ENCODE peak calls at places on chromosomes 4 and X, in seven cellular contexts. P is upper lobe of left lung, L is uterus, R is neural progenitor cell, Y is left lung, S is brain microvascular endothelial cell, B is pancreas. O is an unnamed sample.

GRCh38 chr4:143554728-143555597 is 41.5 kb downstream of the SMARCA5 start:
- DNase-seq in P (no peak), R (no peak), L (no peak), S (no peak), B (no peak), Y (no peak), O (no peak)

GRCh38 chr4:134200811-134201215 is 776 bp downstream of the PABPC4L start:
- DNase-seq in P (peak), R (no peak), L (no peak), Y (no peak), S (no peak), B (no peak), O (no peak)

GRCh38 chr4:169085015-169085414 is 75.0 kb upstream of the CBR4 start:
- DNase-seq in P (no peak), S (no peak), R (no peak), B (no peak), L (no peak), Y (no peak), O (peak)

GRCh38 chr4:148795156-148795864 is 353.1 kb upstream of the NR3C2 start:
- DNase-seq in P (no peak), Y (peak), S (peak), L (no peak), R (peak), B (no peak), O (no peak)

GRCh38 chr4:58075724-58076123 is 965.5 kb upstream of the IGFBP7 start:
- DNase-seq in L (no peak), P (no peak), S (no peak), B (no peak), R (no peak), Y (no peak), O (no peak)

GRCh38 chrX:78024349-78025108 is 55.1 kb upstream of the PGAM4 start:
- DNase-seq in L (no peak), B (peak), Y (peak), R (peak), P (no peak), S (no peak), O (no peak)

GRCh38 chrX:103586314-103586646 is 965 bp downstream of the TCEAL4 start:
- DNase-seq in R (no peak), L (peak), Y (no peak), S (no peak), B (no peak), P (no peak), O (no peak)

GRCh38 chrX:109384569-109385174 is 97.2 kb downstream of the GUCY2F start:
- DNase-seq in R (peak), P (no peak), Y (no peak), L (no peak), B (no peak), S (peak), O (peak)

GRCh38 chr4:8393593-8394038 is 46.9 kb downstream of the ACOX3 start:
- DNase-seq in R (peak), L (peak), B (no peak), S (peak), Y (peak), P (no peak), O (no peak)

GRCh38 chrX:119429471-119429870 is 30.3 kb downstream of the SLC25A43 start:
- DNase-seq in B (no peak), R (no peak), Y (no peak), S (no peak), P (no peak), L (no peak), O (no peak)

GRCh38 chr4:108991929-108992328 is 229.1 kb upstream of the ETNPPL start:
- DNase-seq in P (no peak), S (peak), Y (no peak), R (no peak), L (no peak), B (no peak), O (no peak)

GRCh38 chr4:22911285-22911684 is 218.5 kb downstream of the GBA3 start:
- DNase-seq in R (no peak), Y (no peak), S (no peak), P (no peak), B (no peak), L (no peak), O (no peak)

GRCh38 chrX:64642482-64642881 is 247.2 kb upstream of the MTMR8 start:
- DNase-seq in Y (no peak), P (no peak), S (no peak), B (no peak), R (peak), L (no peak), O (no peak)

GRCh38 chr4:107755841-107756356 is 35.9 kb upstream of the PAPSS1 start:
- DNase-seq in S (no peak), B (no peak), Y (no peak), P (no peak), R (no peak), L (no peak), O (no peak)

GRCh38 chrX:139566981-139567380 is 36.4 kb downstream of the F9 start:
- DNase-seq in S (no peak), L (no peak), P (no peak), Y (no peak), R (no peak), B (no peak), O (no peak)

GRCh38 chr4:53706422-53707032 is 115.2 kb upstream of the LNX1 start:
- DNase-seq in L (peak), Y (no peak), S (peak), P (no peak), B (no peak), R (peak), O (no peak)

GRCh38 chr4:173182403-173182802 is 13.8 kb downstream of the GALNT7 start:
- DNase-seq in L (no peak), R (no peak), B (no peak), P (no peak), S (peak), Y (no peak), O (no peak)

GRCh38 chrX:137748827-137749226 is 182.9 kb downstream of the ZIC3 start:
- DNase-seq in L (no peak), B (no peak), Y (no peak), R (peak), S (no peak), P (no peak), O (no peak)

GRCh38 chrX:63470506-63470905 is 119.4 kb upstream of the SPIN4 start:
- DNase-seq in Y (no peak), B (no peak), L (no peak), S (no peak), P (no peak), R (no peak), O (no peak)

GRCh38 chr4:87565746-87566145 is 36.6 kb upstream of the SPARCL1 start:
- DNase-seq in P (no peak), L (no peak), R (no peak), Y (no peak), B (no peak), S (no peak), O (no peak)

GRCh38 chr4:87540176-87541058 is 11.2 kb upstream of the SPARCL1 start:
- DNase-seq in P (no peak), R (no peak), Y (no peak), L (peak), B (no peak), S (no peak), O (no peak)

GRCh38 chr4:130257271-130257670 is 1161.3 kb downstream of the C4orf33 start:
- DNase-seq in P (no peak), R (no peak), S (peak), B (no peak), Y (no peak), L (no peak), O (no peak)

GRCh38 chr4:27278615-27279014 is 418.0 kb downstream of the STIM2 start:
- DNase-seq in R (peak), P (no peak), S (peak), B (no peak), L (no peak), Y (no peak), O (no peak)

GRCh38 chr4:7971881-7972500 is 32.3 kb upstream of the AFAP1 start:
- DNase-seq in R (no peak), S (no peak), B (no peak), P (no peak), Y (no peak), L (no peak), O (no peak)

GRCh38 chrX:118221257-118221656 is 104.6 kb upstream of the KLHL13 start:
- DNase-seq in S (no peak), B (peak), P (no peak), R (no peak), L (peak), Y (no peak), O (no peak)

GRCh38 chrX:47563801-47564315 is 2.9 kb downstream of the ARAF start:
- DNase-seq in B (no peak), L (no peak), P (no peak), S (peak), Y (no peak), R (no peak), O (no peak)

GRCh38 chrX:47564438-47565085 is 3.6 kb downstream of the ARAF start:
- DNase-seq in S (no peak), R (no peak), Y (no peak), B (no peak), L (no peak), P (no peak), O (no peak)

GRCh38 chrX:47560831-47561652 is at the start of gene ARAF:
- DNase-seq in B (peak), S (peak), P (peak), Y (peak), R (peak), L (peak), O (peak)

GRCh38 chrX:47561653-47562151 is 697 bp downstream of the ARAF start:
- DNase-seq in Y (no peak), B (no peak), L (no peak), P (no peak), R (no peak), S (no peak), O (no peak)

GRCh38 chrX:47562615-47563243 is 1.7 kb downstream of the ARAF start:
- DNase-seq in L (no peak), B (no peak), P (no peak), Y (no peak), S (no peak), R (peak), O (no peak)
- TF ChIP-seq CTCF in L (no peak), B (no peak), P (peak), Y (no peak), S (peak), R (peak), O (peak)

GRCh38 chrX:30822068-30822671 is 66.9 kb downstream of the TAB3 start:
- DNase-seq in L (no peak), P (no peak), R (no peak), S (no peak), B (no peak), Y (no peak), O (no peak)
- TF ChIP-seq CTCF in L (no peak), P (no peak), R (peak), S (no peak), B (no peak), Y (no peak), O (peak)

DNA sequence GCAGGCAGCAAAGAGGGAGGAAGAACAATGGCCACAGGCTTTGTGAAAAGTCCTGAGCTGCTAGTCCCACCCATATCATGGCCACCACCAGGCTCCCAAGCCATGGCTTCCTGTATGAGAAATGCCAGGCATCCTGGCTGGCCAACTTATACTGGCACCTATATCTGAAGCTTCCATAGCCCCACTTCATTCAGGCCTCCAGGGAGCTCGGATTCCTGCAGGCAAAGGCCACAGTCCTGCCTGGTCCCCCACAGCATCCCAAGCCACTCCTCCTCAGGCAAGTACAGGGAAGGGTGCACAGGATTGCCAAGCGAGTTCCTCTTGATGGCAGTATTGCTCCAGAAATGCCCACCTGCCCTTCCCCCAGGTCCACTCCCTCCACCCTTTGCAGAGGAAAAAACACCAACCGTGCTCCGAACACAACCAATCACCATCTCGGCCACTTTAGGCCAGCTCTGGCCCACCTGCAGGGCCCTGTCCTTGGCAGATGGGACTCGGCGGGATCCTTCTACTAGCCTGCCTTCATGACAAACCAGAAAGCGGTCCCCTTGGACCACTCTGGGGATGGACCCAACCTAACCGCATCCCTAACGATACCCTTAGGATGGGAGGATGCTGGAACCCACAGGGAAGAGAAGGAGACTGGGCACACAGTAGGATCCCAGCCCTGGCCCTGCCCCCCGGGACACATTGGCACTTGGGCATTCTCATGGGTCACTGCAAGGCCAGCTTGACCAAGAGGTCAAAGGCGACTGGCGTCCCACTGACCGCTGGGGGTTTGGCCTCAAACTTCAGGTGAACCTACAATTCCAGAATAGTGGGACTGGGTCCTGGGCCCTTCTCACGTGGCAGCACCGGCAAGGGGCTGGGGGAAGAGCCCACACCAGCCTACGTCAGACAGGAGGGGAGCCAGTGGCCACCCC is 220.4 kb upstream of the AGTR2 start:
- DNase-seq in P (no peak), L (no peak), R (peak), S (no peak), B (no peak), Y (no peak), O (peak)
- TF ChIP-seq CTCF in P (peak), L (no peak), R (peak), S (no peak), B (no peak), Y (no peak), O (no peak)

GRCh38 chrX:14697453-14697852 is 168.1 kb downstream of the GLRA2 start:
- DNase-seq in S (no peak), R (peak), Y (no peak), P (no peak), L (no peak), B (peak), O (no peak)
- TF ChIP-seq CTCF in S (peak), R (peak), Y (peak), P (peak), L (no peak), B (peak), O (peak)

GRCh38 chrX:155857561-155857960 is 23.6 kb upstream of the VAMP7 start:
- DNase-seq in Y (no peak), P (no peak), S (no peak), R (no peak), B (no peak), L (no peak), O (no peak)
- TF ChIP-seq CTCF in Y (no peak), P (no peak), S (peak), R (peak), B (no peak), L (no peak), O (peak)

GRCh38 chrX:7580127-7580526 is 262.8 kb upstream of the VCX start:
- DNase-seq in R (peak), B (no peak), P (no peak), L (no peak), S (no peak), Y (no peak), O (no peak)

GRCh38 chrX:7582191-7582590 is 260.8 kb upstream of the VCX start:
- DNase-seq in Y (no peak), L (no peak), R (no peak), B (no peak), P (no peak), S (no peak), O (no peak)

DNA sequence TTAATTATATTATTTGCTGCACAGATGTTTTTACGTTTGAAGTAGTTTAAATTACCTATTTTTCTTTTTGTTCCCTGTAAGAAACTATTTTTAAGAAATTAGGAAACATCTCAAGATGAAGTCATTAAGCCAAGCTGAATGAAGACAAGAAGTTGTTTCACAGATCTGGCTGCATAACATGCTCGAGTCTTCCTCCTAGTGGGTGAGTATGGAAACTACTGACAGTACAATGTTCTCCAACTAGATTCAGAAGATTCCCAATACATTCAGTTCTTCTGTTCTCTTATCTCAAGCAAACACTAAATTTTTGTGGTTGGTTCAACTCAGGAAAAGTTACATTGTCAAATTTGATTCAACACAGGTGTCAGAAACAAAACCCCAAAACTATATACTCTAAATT is 256.8 kb upstream of the VCX start:
- DNase-seq in S (peak), L (no peak), Y (no peak), B (no peak), R (peak), P (no peak), O (no peak)
- TF ChIP-seq CTCF in S (peak), L (no peak), Y (no peak), B (no peak), R (peak), P (no peak), O (peak)

O was measured in osteocyte.